ENCODE peak calls at places on chromosome 12, in six cellular contexts. N is HS-5; P is stimulated activated CD8-positive, alpha-beta memory T cell treated with anti-CD3 and anti-CD28 coated beads, Interleukin-15, amount 100 ng/mL, for 1 hour; A is mucosa of descending colon; J is activated T-helper 1 cell treated with anti-CD3 and anti-CD28 coated beads, Interleukin-2, amount 50 U/mL, for 16 hours; X is activated CD4-positive, alpha-beta T cell treated with anti-CD3 and anti-CD28 coated beads, Interleukin-2, amount 50 U/mL, for 48 hours. T is an unnamed sample.

GRCh38 chr12:95402096-95402495 is 71.9 kb upstream of the METAP2 start:
- DNase-seq in J (no peak), N (no peak), X (no peak), P (no peak), A (no peak), T (no peak)

GRCh38 chr12:46354111-46354798 is 18.3 kb downstream of the SLC38A2 start:
- DNase-seq in A (no peak), X (no peak), P (no peak), N (no peak), J (no peak), T (no peak)

GRCh38 chr12:51383281-51383905 is 7.8 kb downstream of the GALNT6 start:
- DNase-seq in N (no peak), J (no peak), P (no peak), X (no peak), A (no peak), T (no peak)

GRCh38 chr12:50234347-50234746 is 49.0 kb downstream of the LIMA1 start:
- DNase-seq in P (no peak), A (no peak), X (peak; percentile 35), J (no peak), N (no peak), T (no peak)

GRCh38 chr12:3086729-3087323 is 9.6 kb downstream of the TSPAN9 start:
- DNase-seq in X (no peak), A (no peak), N (no peak), P (no peak), J (no peak), T (no peak)

GRCh38 chr12:131102991-131103609 is 149.4 kb downstream of the ADGRD1 start:
- DNase-seq in X (no peak), J (no peak), P (no peak), A (no peak), N (no peak), T (no peak)

GRCh38 chr12:20376984-20377383 is 8.6 kb downstream of the PDE3A start:
- DNase-seq in J (no peak), X (no peak), P (no peak), A (no peak), N (no peak), T (no peak)

GRCh38 chr12:116590561-116590960 is 31.4 kb downstream of the MAP1LC3B2 start:
- DNase-seq in P (no peak), A (no peak), N (no peak), X (no peak), J (no peak), T (no peak)

GRCh38 chr12:29220632-29221336 is 71.7 kb downstream of the FAR2 start:
- DNase-seq in N (no peak), X (no peak), J (no peak), A (no peak), P (no peak), T (no peak)

GRCh38 chr12:51821423-51822260 is 26.9 kb downstream of the FIGNL2 start:
- DNase-seq in P (no peak), X (peak; percentile 38), N (no peak), A (no peak), J (no peak), T (peak; percentile 40)

GRCh38 chr12:104724992-104725585 is 233.0 kb downstream of the SLC41A2 start:
- DNase-seq in P (no peak), J (no peak), N (no peak), A (no peak), X (no peak), T (no peak)

GRCh38 chr12:117119592-117120198 is 20.5 kb upstream of the TESC start:
- DNase-seq in N (no peak), A (no peak), J (no peak), P (no peak), X (peak; percentile 41), T (peak; percentile 49)

GRCh38 chr12:29608581-29608980 is 111.1 kb upstream of the OVCH1 start:
- DNase-seq in N (no peak), J (no peak), X (no peak), P (no peak), A (no peak), T (no peak)

GRCh38 chr12:70994217-70994788 is 73.8 kb upstream of the PTPRR start:
- DNase-seq in J (no peak), X (no peak), A (no peak), N (no peak), P (no peak), T (peak; percentile 59)

GRCh38 chr12:67920432-67920831 is 68.8 kb upstream of the IFNG-AS1 start:
- DNase-seq in J (no peak), X (no peak), N (no peak), P (no peak), A (no peak), T (no peak)

GRCh38 chr12:112294793-112295192 is 87.4 kb downstream of the HECTD4 start:
- DNase-seq in J (no peak), X (no peak), A (no peak), P (no peak), N (no peak), T (no peak)

GRCh38 chr12:72028966-72029365 is 90.3 kb downstream of the TPH2 start:
- DNase-seq in N (no peak), P (no peak), A (no peak), J (no peak), X (no peak), T (no peak)

GRCh38 chr12:113030875-113031525 is 25.5 kb upstream of the DTX1 start:
- DNase-seq in J (no peak), A (no peak), X (no peak), N (peak; percentile 35), P (no peak), T (peak; percentile 81)

GRCh38 chr12:53055471-53056266 is 5.8 kb downstream of the TNS2 start:
- DNase-seq in X (no peak), N (no peak), A (peak; percentile 61), P (no peak), J (no peak), T (no peak)

GRCh38 chr12:49028666-49029275 is 10.2 kb upstream of the PRKAG1 start:
- DNase-seq in A (no peak), J (no peak), P (no peak), X (no peak), N (no peak), T (no peak)

GRCh38 chr12:1761857-1762256 is 58.5 kb upstream of the LRTM2 start:
- DNase-seq in J (no peak), A (no peak), P (no peak), X (no peak), N (no peak), T (no peak)

GRCh38 chr12:53093777-53094393 is 3.6 kb upstream of the IGFBP6 start:
- DNase-seq in N (no peak), J (no peak), A (no peak), X (no peak), P (no peak), T (no peak)

GRCh38 chr12:121794532-121795028 is 1.1 kb upstream of the RHOF start:
- DNase-seq in A (peak; percentile 80), N (no peak), X (peak; percentile 57), J (no peak), P (no peak), T (no peak)